ENCODE peak calls at places on chromosomes 12 and 14, in six cellular contexts. One of them, this sample, is unnamed.

GRCh38 chr12:130335517-130336392 is 1.9 kb upstream of the PIWIL1 start:
- DNase-seq in psoas muscle: no peak
- DNase-seq in prostate gland: peak
- DNase-seq in Peyer's patch: peak
- DNase-seq in testis: peak
- DNase-seq in uterus: peak
- DNase-seq in this sample: peak

GRCh38 chr12:14995583-14996425 is 23.0 kb downstream of the PDE6H start:
- DNase-seq in prostate gland: no peak
- DNase-seq in psoas muscle: no peak
- DNase-seq in testis: no peak
- DNase-seq in uterus: no peak
- DNase-seq in Peyer's patch: no peak
- DNase-seq in this sample: no peak

GRCh38 chr12:118175823-118176447 is 40.0 kb downstream of the PEBP1 start:
- DNase-seq in uterus: no peak
- DNase-seq in psoas muscle: no peak
- DNase-seq in Peyer's patch: no peak
- DNase-seq in testis: no peak
- DNase-seq in prostate gland: no peak
- DNase-seq in this sample: no peak

GRCh38 chr12:54404061-54405004 is 14.7 kb downstream of the ITGA5 start:
- DNase-seq in psoas muscle: peak
- DNase-seq in testis: peak
- DNase-seq in Peyer's patch: peak
- DNase-seq in uterus: peak
- DNase-seq in prostate gland: no peak
- DNase-seq in this sample: peak

GRCh38 chr12:76096079-76096651 is 11.7 kb upstream of the NAP1L1 start:
- DNase-seq in prostate gland: no peak
- DNase-seq in testis: no peak
- DNase-seq in psoas muscle: no peak
- DNase-seq in Peyer's patch: no peak
- DNase-seq in uterus: no peak
- DNase-seq in this sample: no peak

GRCh38 chr14:48937796-48938195 is 648.4 kb downstream of the RPS29 start:
- DNase-seq in testis: no peak
- DNase-seq in uterus: no peak
- DNase-seq in Peyer's patch: no peak
- DNase-seq in psoas muscle: no peak
- DNase-seq in prostate gland: no peak
- DNase-seq in this sample: no peak

GRCh38 chr14:102867826-102868580 is 54.5 kb upstream of the AMN start:
- DNase-seq in uterus: no peak
- DNase-seq in testis: no peak
- DNase-seq in psoas muscle: no peak
- DNase-seq in prostate gland: no peak
- DNase-seq in Peyer's patch: no peak
- DNase-seq in this sample: no peak

GRCh38 chr14:96240641-96241040 is 15.4 kb upstream of the BDKRB1 start:
- DNase-seq in prostate gland: no peak
- DNase-seq in uterus: no peak
- DNase-seq in psoas muscle: no peak
- DNase-seq in Peyer's patch: no peak
- DNase-seq in testis: no peak
- DNase-seq in this sample: no peak

GRCh38 chr12:62813031-62813829 is 121.7 kb downstream of the PPM1H start:
- DNase-seq in Peyer's patch: peak
- DNase-seq in testis: peak
- DNase-seq in prostate gland: peak
- DNase-seq in uterus: peak
- DNase-seq in psoas muscle: peak
- DNase-seq in this sample: peak

GRCh38 chr14:24673534-24674203 is 39.7 kb upstream of the GZMB start:
- DNase-seq in testis: no peak
- DNase-seq in Peyer's patch: peak
- DNase-seq in prostate gland: no peak
- DNase-seq in uterus: no peak
- DNase-seq in psoas muscle: no peak
- DNase-seq in this sample: no peak

GRCh38 chr12:25249951-25250738 is 584 bp downstream of the KRAS start:
- DNase-seq in Peyer's patch: peak
- DNase-seq in testis: peak
- DNase-seq in prostate gland: peak
- DNase-seq in uterus: peak
- DNase-seq in psoas muscle: peak
- DNase-seq in this sample: peak

GRCh38 chr12:132429932-132430643 is 59.9 kb upstream of the FBRSL1 start:
- DNase-seq in prostate gland: peak
- DNase-seq in Peyer's patch: peak
- DNase-seq in psoas muscle: no peak
- DNase-seq in testis: no peak
- DNase-seq in uterus: no peak
- DNase-seq in this sample: peak

GRCh38 chr12:20578142-20578541 is 117.0 kb upstream of the SLCO1C1 start:
- DNase-seq in uterus: no peak
- DNase-seq in testis: no peak
- DNase-seq in psoas muscle: no peak
- DNase-seq in Peyer's patch: no peak
- DNase-seq in prostate gland: no peak
- DNase-seq in this sample: no peak

GRCh38 chr12:63897931-63898330 is 53.4 kb downstream of the SRGAP1 start:
- DNase-seq in testis: no peak
- DNase-seq in uterus: no peak
- DNase-seq in prostate gland: no peak
- DNase-seq in psoas muscle: no peak
- DNase-seq in Peyer's patch: no peak
- DNase-seq in this sample: no peak

GRCh38 chr14:52769889-52770288 is 21.5 kb downstream of the GNPNAT1 start:
- DNase-seq in prostate gland: no peak
- DNase-seq in uterus: no peak
- DNase-seq in testis: no peak
- DNase-seq in Peyer's patch: no peak
- DNase-seq in psoas muscle: no peak
- DNase-seq in this sample: no peak

GRCh38 chr12:103334447-103334846 is 161.3 kb downstream of the C12orf42 start:
- DNase-seq in uterus: no peak
- DNase-seq in psoas muscle: no peak
- DNase-seq in Peyer's patch: no peak
- DNase-seq in prostate gland: no peak
- DNase-seq in testis: no peak
- DNase-seq in this sample: no peak

GRCh38 chr14:96575233-96575632 is 73.1 kb downstream of the PAPOLA start:
- DNase-seq in psoas muscle: no peak
- DNase-seq in prostate gland: no peak
- DNase-seq in uterus: no peak
- DNase-seq in testis: no peak
- DNase-seq in Peyer's patch: no peak
- DNase-seq in this sample: no peak

GRCh38 chr12:85280138-85280983 is at the start of gene ALX1:
- DNase-seq in prostate gland: no peak
- DNase-seq in psoas muscle: peak
- DNase-seq in uterus: no peak
- DNase-seq in testis: peak
- DNase-seq in Peyer's patch: peak
- DNase-seq in this sample: peak

GRCh38 chr12:24760606-24761378 is 188.1 kb downstream of the BCAT1 start:
- DNase-seq in prostate gland: no peak
- DNase-seq in testis: no peak
- DNase-seq in uterus: no peak
- DNase-seq in Peyer's patch: no peak
- DNase-seq in psoas muscle: no peak
- DNase-seq in this sample: peak

GRCh38 chr12:103462675-103463074 is 33.1 kb downstream of the C12orf42 start:
- DNase-seq in Peyer's patch: no peak
- DNase-seq in prostate gland: no peak
- DNase-seq in psoas muscle: no peak
- DNase-seq in testis: no peak
- DNase-seq in uterus: no peak
- DNase-seq in this sample: no peak

GRCh38 chr12:92717202-92717601 is 14.4 kb downstream of the PLEKHG7 start:
- DNase-seq in testis: no peak
- DNase-seq in psoas muscle: no peak
- DNase-seq in prostate gland: no peak
- DNase-seq in Peyer's patch: no peak
- DNase-seq in uterus: no peak
- DNase-seq in this sample: no peak

GRCh38 chr12:54262403-54262925 is 17.5 kb downstream of the CBX5 start:
- DNase-seq in psoas muscle: no peak
- DNase-seq in Peyer's patch: no peak
- DNase-seq in prostate gland: no peak
- DNase-seq in testis: peak
- DNase-seq in uterus: no peak
- DNase-seq in this sample: peak

GRCh38 chr12:65941388-65941787 is 117.1 kb downstream of the HMGA2 start:
- DNase-seq in prostate gland: no peak
- DNase-seq in Peyer's patch: no peak
- DNase-seq in psoas muscle: no peak
- DNase-seq in uterus: no peak
- DNase-seq in testis: no peak
- DNase-seq in this sample: no peak

GRCh38 chr14:74019408-74019714 is 212 bp downstream of the BBOF1 start:
- DNase-seq in testis: no peak
- DNase-seq in prostate gland: no peak
- DNase-seq in Peyer's patch: no peak
- DNase-seq in uterus: no peak
- DNase-seq in psoas muscle: no peak
- DNase-seq in this sample: no peak
- H3K27ac ChIP-seq in testis: peak
- H3K27ac ChIP-seq in prostate gland: peak
- H3K27ac ChIP-seq in Peyer's patch: peak
- H3K27ac ChIP-seq in uterus: peak
- H3K27ac ChIP-seq in psoas muscle: peak
- H3K27ac ChIP-seq in this sample: peak

DNA sequence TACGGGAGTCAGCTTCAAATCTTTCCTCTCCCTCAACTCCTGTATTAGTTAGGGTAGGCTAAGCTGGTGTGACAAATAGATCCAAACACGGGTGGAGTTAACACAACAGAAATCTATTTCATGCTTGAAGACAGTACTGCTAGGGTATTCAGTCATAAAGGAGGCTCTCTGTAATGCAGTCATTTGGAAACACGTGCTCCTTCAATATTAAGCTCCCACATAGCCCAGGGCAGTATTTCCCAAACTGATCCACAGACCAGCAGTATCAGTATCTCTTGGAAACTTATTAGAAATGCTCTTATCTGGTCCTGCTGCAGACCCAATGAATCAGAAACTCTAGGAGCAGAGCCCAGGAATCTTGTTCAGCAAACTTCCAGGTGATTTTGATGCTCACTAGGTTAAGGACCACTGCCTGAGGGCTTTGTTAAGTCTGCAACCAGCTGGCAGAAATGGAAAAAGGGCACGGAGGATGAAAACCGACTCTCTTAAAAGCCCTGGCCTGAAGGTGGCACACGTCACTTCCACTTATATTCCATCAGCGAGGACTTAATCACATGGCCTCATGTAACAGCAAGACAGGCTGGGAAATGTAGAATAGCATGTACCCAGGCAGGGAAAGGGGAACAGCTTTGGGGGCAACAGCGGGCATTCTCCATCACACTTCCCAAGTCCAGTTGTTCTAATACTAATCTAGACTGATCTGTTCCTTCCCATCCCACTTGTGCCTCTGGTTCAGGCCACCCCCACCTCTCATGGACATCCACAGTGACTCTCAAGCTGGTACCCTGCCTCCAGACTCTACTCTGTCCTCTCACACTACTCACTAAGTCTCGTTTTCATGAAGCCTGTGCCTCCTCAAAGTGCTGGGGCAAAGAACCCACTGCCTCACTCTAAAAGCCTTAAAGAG is 38.2 kb upstream of the RIC8B start:
- DNase-seq in uterus: no peak
- DNase-seq in Peyer's patch: no peak
- DNase-seq in testis: no peak
- DNase-seq in psoas muscle: no peak
- DNase-seq in prostate gland: no peak
- DNase-seq in this sample: peak
- TF ChIP-seq CTCF in uterus: no peak
- TF ChIP-seq CTCF in Peyer's patch: no peak
- TF ChIP-seq CTCF in testis: no peak
- TF ChIP-seq CTCF in psoas muscle: peak
- TF ChIP-seq CTCF in prostate gland: no peak
- TF ChIP-seq CTCF in this sample: no peak

DNA sequence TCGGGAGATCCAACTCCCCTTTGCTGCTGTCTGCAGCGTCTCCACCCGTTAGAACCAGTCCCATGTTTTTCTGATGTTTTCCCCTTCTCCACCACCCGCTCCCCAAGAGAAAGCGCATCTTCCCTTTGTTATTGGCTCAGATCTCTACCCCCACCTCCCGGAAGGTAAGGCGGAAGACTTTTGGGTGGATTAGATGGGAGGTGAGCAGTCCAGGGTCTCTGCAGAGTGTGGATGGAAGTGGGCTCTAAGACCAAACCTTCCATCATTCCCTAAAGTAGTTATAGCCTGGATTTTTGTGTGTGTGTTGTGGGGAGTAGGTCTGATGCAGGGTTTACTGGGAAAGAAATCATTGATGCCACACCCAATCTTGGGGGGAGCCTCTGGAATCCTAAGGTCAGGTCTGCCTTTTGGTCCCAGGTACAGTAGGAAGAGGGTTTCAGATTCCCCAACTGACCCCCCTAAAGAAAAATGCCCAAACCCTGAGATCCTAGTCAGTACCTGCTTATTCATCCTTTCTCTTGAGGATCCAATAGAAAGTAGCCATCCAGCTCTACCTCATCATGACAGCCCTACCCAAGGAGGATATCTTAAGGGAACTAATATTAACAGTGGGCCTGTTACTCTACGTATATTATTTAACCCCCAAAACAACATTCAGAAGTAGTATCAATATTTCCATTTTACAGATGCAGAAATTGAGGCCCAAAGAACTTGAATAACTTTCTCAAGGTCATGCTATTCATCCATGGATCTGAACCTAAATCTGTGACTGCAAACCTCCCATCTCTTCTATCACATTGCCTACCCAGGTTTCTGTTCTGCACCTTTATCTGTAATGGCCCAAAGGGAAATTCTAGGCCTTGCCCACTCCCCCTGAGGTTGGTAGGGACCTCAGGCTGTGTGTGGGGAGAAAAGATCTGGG is 1.0 kb downstream of the KIF5A start:
- DNase-seq in testis: no peak
- DNase-seq in psoas muscle: no peak
- DNase-seq in Peyer's patch: no peak
- DNase-seq in uterus: no peak
- DNase-seq in prostate gland: no peak
- DNase-seq in this sample: no peak
- H3K4me3 ChIP-seq in testis: no peak
- H3K4me3 ChIP-seq in psoas muscle: no peak
- H3K4me3 ChIP-seq in Peyer's patch: no peak
- H3K4me3 ChIP-seq in uterus: peak
- H3K4me3 ChIP-seq in prostate gland: no peak
- H3K4me3 ChIP-seq in this sample: no peak

DNA sequence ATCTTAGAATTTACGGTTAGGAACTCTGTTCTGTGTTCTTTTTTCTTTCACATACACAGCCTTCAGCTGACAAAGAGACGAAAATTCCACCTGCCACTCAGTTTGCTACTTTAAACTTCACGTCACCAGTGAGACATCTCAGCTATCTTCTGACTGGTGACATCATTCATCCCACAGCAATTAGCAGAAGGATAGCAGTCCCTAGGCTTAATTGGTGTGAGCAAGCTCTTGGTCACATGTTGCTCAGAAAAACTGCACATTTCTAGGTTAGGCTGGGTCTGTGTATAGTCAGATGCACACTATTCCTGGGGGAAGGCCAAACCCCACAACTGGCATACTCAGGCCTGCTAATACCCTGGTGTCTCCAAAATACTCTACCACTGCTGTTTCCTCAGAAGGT is 23.9 kb downstream of the SLC7A7 start:
- DNase-seq in uterus: no peak
- DNase-seq in psoas muscle: no peak
- DNase-seq in Peyer's patch: no peak
- DNase-seq in testis: no peak
- DNase-seq in prostate gland: no peak
- DNase-seq in this sample: no peak
- H3K27ac ChIP-seq in uterus: no peak
- H3K27ac ChIP-seq in psoas muscle: peak
- H3K27ac ChIP-seq in Peyer's patch: no peak
- H3K27ac ChIP-seq in testis: no peak
- H3K27ac ChIP-seq in prostate gland: no peak
- H3K27ac ChIP-seq in this sample: no peak

This sample was measured in thyroid gland.